ENCODE peak calls at places on chromosomes 2 and 18, in ten cellular contexts. L is GM23338, P is neural progenitor cell, J is K562, A is HepG2, W is endothelial cell of umbilical vein, Z is fibroblast of lung, C is HCT116, Q is keratinocyte, S is hepatocyte. G is an unnamed sample.

GRCh38 chr2:200625958-200626363 is 40.1 kb downstream of the AOX1 start:
- DNase-seq in L (no peak), P (no peak), J (peak; percentile 22), A (no peak), W (no peak), Z (peak; percentile 37), C (no peak), Q (no peak), S (no peak), G (peak; percentile 72)

GRCh38 chr2:74789278-74789677 is 44.6 kb upstream of the HK2 start:
- DNase-seq in L (no peak), P (no peak), J (no peak), A (no peak), W (no peak), Z (no peak), C (no peak), Q (no peak), S (no peak), G (no peak)

GRCh38 chr2:70904371-70905216 is 31.1 kb upstream of the ATP6V1B1 start:
- DNase-seq in L (peak; percentile 70), P (peak; percentile 81), J (no peak), A (no peak), W (no peak), Z (no peak), C (no peak), Q (no peak), S (no peak), G (no peak)

GRCh38 chr2:46263347-46263746 is 33.9 kb upstream of the EPAS1 start:
- DNase-seq in L (no peak), P (no peak), J (no peak), A (no peak), W (no peak), Z (no peak), C (no peak), Q (no peak), S (no peak), G (no peak)

GRCh38 chr18:70426818-70427217 is 138.0 kb downstream of the SOCS6 start:
- DNase-seq in L (no peak), P (no peak), J (no peak), A (no peak), W (no peak), Z (no peak), C (no peak), Q (no peak), S (no peak), G (no peak)

GRCh38 chr2:231590614-231591013 is 2.0 kb upstream of the TEX44 start:
- DNase-seq in L (no peak), P (no peak), J (no peak), A (no peak), W (no peak), Z (no peak), C (no peak), Q (no peak), S (peak; percentile 60), G (no peak)

GRCh38 chr2:165573534-165574461 is 104.3 kb downstream of the CSRNP3 start:
- DNase-seq in L (peak; percentile 92), P (peak; percentile 92), J (no peak), A (peak; percentile 78), W (peak; percentile 3), Z (peak; percentile 19), C (no peak), Q (no peak), S (peak; percentile 78), G (no peak)

GRCh38 chr18:77015176-77015575 is 117.4 kb downstream of the MBP start:
- DNase-seq in L (no peak), P (no peak), J (no peak), A (no peak), W (no peak), Z (peak; percentile 42), C (no peak), Q (no peak), S (no peak), G (no peak)

GRCh38 chr18:50429207-50429948 is 54.5 kb downstream of the SKA1 start:
- DNase-seq in L (peak; percentile 76), P (peak; percentile 58), J (peak; percentile 14), A (peak; percentile 18), W (peak; percentile 29), Z (peak; percentile 45), C (peak; percentile 39), Q (no peak), S (peak; percentile 73), G (peak; percentile 47)

GRCh38 chr2:216858312-216858711 is 1.6 kb downstream of the TNP1 start:
- DNase-seq in L (no peak), P (no peak), J (no peak), A (no peak), W (no peak), Z (no peak), C (no peak), Q (no peak), S (no peak), G (peak; percentile 70)

GRCh38 chr2:216855614-216856013 is 4.2 kb downstream of the TNP1 start:
- DNase-seq in L (no peak), P (no peak), J (no peak), A (no peak), W (no peak), Z (no peak), C (no peak), Q (no peak), S (no peak), G (no peak)

GRCh38 chr2:216857131-216857550 is 2.7 kb downstream of the TNP1 start:
- DNase-seq in L (no peak), P (peak; percentile 4), J (no peak), A (no peak), W (no peak), Z (peak; percentile 25), C (no peak), Q (no peak), S (peak; percentile 49), G (peak; percentile 81)

GRCh38 chr2:216856666-216857065 is 3.2 kb downstream of the TNP1 start:
- DNase-seq in L (no peak), P (peak; percentile 47), J (no peak), A (no peak), W (no peak), Z (no peak), C (no peak), Q (no peak), S (no peak), G (no peak)

GRCh38 chr2:216855079-216855478 is 4.8 kb downstream of the TNP1 start:
- DNase-seq in L (no peak), P (no peak), J (no peak), A (no peak), W (no peak), Z (no peak), C (no peak), Q (no peak), S (no peak), G (no peak)
- H3K4me1 ChIP-seq in L (no peaks in the 10 kb centered on the region), P (peaks cover 39% of the 10 kb centered on the region), J (peaks cover 7% of the 10 kb centered on the region), A (peaks cover 35% of the 10 kb centered on the region), W (no peaks in the 10 kb centered on the region), Z (no peaks in the 10 kb centered on the region), C (no peaks in the 10 kb centered on the region), Q (peaks cover 2% of the 10 kb centered on the region), S (peaks cover 6% of the 10 kb centered on the region), G (peaks cover 31% of the 10 kb centered on the region)

GRCh38 chr2:45168731-45169338 is 159.6 kb upstream of the SIX2 start:
- DNase-seq in L (peak; percentile 55), P (peak; percentile 71), J (no peak), A (no peak), W (peak; percentile 36), Z (no peak), C (no peak), Q (no peak), S (no peak), G (peak; percentile 46)
- TF ChIP-seq EZH2 in L (peak; percentile 81), P (peak; percentile 89), J (no peak), A (no peak), W (no peak), Z (peak; percentile 95), C (no peak), Q (peak; percentile 83), S (peak; percentile 93), G (no peak)

DNA sequence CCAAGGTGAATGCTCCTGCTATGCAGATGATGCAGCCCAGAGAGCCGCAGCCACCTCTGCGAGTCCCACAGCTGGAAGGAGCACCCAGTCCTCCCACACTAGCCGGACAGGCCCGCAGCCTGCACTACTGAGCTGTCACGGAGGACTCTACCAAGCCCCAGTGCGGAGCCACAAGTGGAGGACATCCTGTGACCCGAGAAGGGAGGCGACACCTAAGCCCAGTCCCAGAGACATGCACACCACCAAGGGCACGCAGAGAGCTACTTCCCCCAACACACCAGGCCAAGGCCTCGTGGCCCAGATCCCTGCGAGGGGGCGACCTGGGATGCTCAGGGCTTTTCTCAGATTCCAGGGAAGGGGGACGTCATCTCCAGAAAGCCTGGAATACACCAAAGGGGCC is 12.9 kb downstream of the HS1BP3 start:
- DNase-seq in L (no peak), P (no peak), J (no peak), A (no peak), W (no peak), Z (no peak), C (no peak), Q (no peak), S (no peak), G (no peak)
- H3K4me1 ChIP-seq in L (peaks cover 6% of the 10 kb centered on the region), P (peaks cover 6% of the 10 kb centered on the region), J (peaks cover 23% of the 10 kb centered on the region), A (peaks cover 42% of the 10 kb centered on the region), W (peaks cover 28% of the 10 kb centered on the region), Z (peaks cover 28% of the 10 kb centered on the region), C (peaks cover 9% of the 10 kb centered on the region), Q (peaks cover 17% of the 10 kb centered on the region), S (peaks cover 16% of the 10 kb centered on the region), G (peaks cover 11% of the 10 kb centered on the region)

GRCh38 chr2:181679544-181679979 is 755 bp downstream of the NEUROD1 start:
- DNase-seq in L (no peak), P (no peak), J (no peak), A (no peak), W (no peak), Z (no peak), C (no peak), Q (no peak), S (no peak), G (no peak)
- TF ChIP-seq EZH2 in L (peak; percentile 64), P (peak; percentile 95), J (no peak), A (no peak), W (peak; percentile 66), Z (no peak), C (no peak), Q (peak; percentile 28), S (no peak), G (no peak)